ENCODE peak calls at places on chromosomes 1 and 21, in six cellular contexts. N, H, X, Q, Y and Z are unnamed samples. For H3K27me3, the result is how much of the 10 kb centered on the place peaks cover.

GRCh38 chr1:82874041-82874440 is 1073.3 kb downstream of the ADGRL2 start:
- DNase-seq in N (no peak), H (no peak), X (no peak), Q (no peak), Y (no peak), Z (no peak)

GRCh38 chr1:229669333-229669732 is 43.3 kb downstream of the URB2 start:
- DNase-seq in N (no peak), H (no peak), X (no peak), Q (no peak), Y (no peak), Z (peak)

GRCh38 chr21:42764443-42764760 is 111.0 kb downstream of the PDE9A start:
- DNase-seq in N (no peak), H (no peak), X (no peak), Q (no peak), Y (no peak), Z (no peak)

GRCh38 chr1:11331036-11331765 is 58.2 kb downstream of the UBIAD1 start:
- DNase-seq in N (no peak), H (no peak), X (no peak), Q (no peak), Y (no peak), Z (no peak)

GRCh38 chr1:160971618-160972056 is 17.0 kb upstream of the ITLN2 start:
- DNase-seq in N (no peak), H (no peak), X (no peak), Q (no peak), Y (no peak), Z (no peak)

GRCh38 chr1:150150511-150151021 is 850 bp downstream of the PLEKHO1 start:
- DNase-seq in N (peak), H (peak), X (no peak), Q (no peak), Y (no peak), Z (no peak)

GRCh38 chr21:24938592-24938991 is 668.7 kb downstream of the MRPL39 start:
- DNase-seq in N (no peak), H (no peak), X (no peak), Q (no peak), Y (no peak), Z (no peak)

GRCh38 chr1:170698301-170698700 is 34.4 kb downstream of the PRRX1 start:
- DNase-seq in N (no peak), H (no peak), X (no peak), Q (no peak), Y (no peak), Z (no peak)

GRCh38 chr1:187063271-187063670 is 234.5 kb downstream of the PLA2G4A start:
- DNase-seq in N (no peak), H (no peak), X (no peak), Q (no peak), Y (no peak), Z (no peak)

GRCh38 chr1:31372961-31373896 is at the start of gene FABP3:
- DNase-seq in N (peak), H (peak), X (no peak), Q (peak), Y (peak), Z (peak)

GRCh38 chr1:215517441-215517891 is 49.6 kb upstream of the KCTD3 start:
- DNase-seq in N (no peak), H (no peak), X (no peak), Q (peak), Y (peak), Z (peak)

GRCh38 chr1:103492003-103492665 is 33.4 kb upstream of the RNPC3 start:
- DNase-seq in N (no peak), H (no peak), X (no peak), Q (no peak), Y (no peak), Z (no peak)

GRCh38 chr1:31760901-31761470 is 3.2 kb downstream of the ADGRB2 start:
- DNase-seq in N (peak), H (peak), X (no peak), Q (peak), Y (peak), Z (peak)

GRCh38 chr1:115976062-115976899 is at the start of gene SLC22A15:
- DNase-seq in N (peak), H (peak), X (no peak), Q (no peak), Y (peak), Z (no peak)

GRCh38 chr1:221781102-221781744 is 39.3 kb upstream of the DUSP10 start:
- DNase-seq in N (peak), H (no peak), X (no peak), Q (peak), Y (no peak), Z (no peak)

GRCh38 chr1:153805042-153805745 is 30.0 kb downstream of the SLC27A3 start:
- DNase-seq in N (peak), H (no peak), X (peak), Q (peak), Y (peak), Z (peak)

GRCh38 chr1:157932082-157932481 is 61.4 kb upstream of the KIRREL1 start:
- DNase-seq in N (no peak), H (no peak), X (no peak), Q (peak), Y (peak), Z (no peak)

GRCh38 chr1:165057956-165058355 is 298.6 kb downstream of the LMX1A start:
- DNase-seq in N (no peak), H (no peak), X (no peak), Q (no peak), Y (no peak), Z (no peak)

GRCh38 chr1:53458634-53459033 is 565 bp upstream of the DMRTB1 start:
- DNase-seq in N (no peak), H (no peak), X (no peak), Q (no peak), Y (no peak), Z (no peak)

GRCh38 chr1:53460666-53461328 is 1.6 kb downstream of the DMRTB1 start:
- DNase-seq in N (no peak), H (no peak), X (no peak), Q (no peak), Y (no peak), Z (no peak)

GRCh38 chr1:53461329-53462044 is 2.3 kb downstream of the DMRTB1 start:
- DNase-seq in N (no peak), H (no peak), X (no peak), Q (no peak), Y (no peak), Z (no peak)

GRCh38 chr1:53459321-53460175 is at the start of gene DMRTB1:
- DNase-seq in N (no peak), H (no peak), X (no peak), Q (no peak), Y (no peak), Z (no peak)

GRCh38 chr1:53460211-53460634 is 1.0 kb downstream of the DMRTB1 start:
- DNase-seq in N (no peak), H (no peak), X (no peak), Q (no peak), Y (no peak), Z (no peak)
- H3K27me3 ChIP-seq in N (under half), H (under half), X (under half), Q (under half), Y (under half), Z (under half)

GRCh38 chr1:5757177-5757820 is 234.9 kb downstream of the NPHP4 start:
- DNase-seq in N (no peak), H (no peak), X (no peak), Q (no peak), Y (no peak), Z (no peak)
- H3K4me3 ChIP-seq in N (no peak), H (no peak), X (no peak), Q (no peak), Y (no peak), Z (no peak)

DNA sequence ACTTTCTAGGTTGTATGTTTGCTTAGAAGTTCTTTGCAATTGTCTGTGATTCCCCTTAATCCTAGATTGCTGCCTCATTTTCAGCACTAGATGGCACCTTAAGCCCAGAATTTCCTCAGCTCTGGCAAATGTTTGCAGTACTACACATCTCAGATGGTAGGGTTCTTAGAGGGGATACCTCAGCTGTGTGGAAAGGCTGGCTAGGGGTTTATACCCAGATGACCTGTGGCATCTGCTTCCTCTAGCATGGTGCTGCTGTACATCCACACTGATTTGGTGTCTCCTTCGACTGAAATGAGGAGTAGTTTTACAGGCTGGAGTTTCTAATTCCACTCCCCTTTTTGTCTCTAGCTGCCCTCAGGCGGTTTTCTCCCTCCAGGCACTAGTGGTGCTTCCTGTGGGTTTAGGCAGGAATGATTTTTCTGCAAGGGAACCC is 23.5 kb downstream of the ASB17 start:
- DNase-seq in N (no peak), H (no peak), X (peak), Q (peak), Y (peak), Z (peak)
- TF ChIP-seq CTCF in N (no peak), H (no peak), X (peak), Q (peak), Y (peak), Z (peak)

DNA sequence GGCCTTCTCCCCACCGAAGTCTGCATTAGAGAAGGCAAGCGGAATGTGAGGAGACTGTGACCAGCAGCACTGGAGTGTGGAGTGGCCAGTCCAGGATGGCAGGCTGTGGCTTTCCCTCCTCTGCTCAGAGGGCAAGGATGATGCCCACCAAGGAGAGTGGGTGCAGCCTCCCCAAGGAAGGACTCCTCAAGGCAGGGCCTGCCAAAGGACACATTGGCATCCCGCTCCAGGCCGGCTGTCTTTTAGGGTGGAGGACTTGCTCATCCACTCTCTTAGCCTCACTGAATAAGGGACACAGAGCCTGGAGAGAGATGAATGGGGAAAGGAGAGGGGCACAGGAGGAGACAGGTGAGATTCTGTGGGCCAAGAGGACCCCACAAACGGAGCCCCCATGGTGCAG is 4.0 kb upstream of the NES start:
- DNase-seq in N (no peak), H (no peak), X (no peak), Q (no peak), Y (no peak), Z (no peak)
- H3K27me3 ChIP-seq in N (half or more), H (under half), X (under half), Q (under half), Y (under half), Z (under half)